ENCODE peak calls at places on chromosome 19, in five cellular contexts. One of them, this sample, is unnamed.
A peak's percentile ranks its signal among the peaks of the same experiment; 100 is the strongest.

GRCh38 chr19:2282062-2282861 is at the start of gene PEAK3:
- DNase-seq in activated CD4-positive, alpha-beta T cell treated with anti-CD3 and anti-CD28 coated beads, Interleukin-2, amount 50 U/mL, for 1 hour: no peak
- DNase-seq in GM04503: no peak
- DNase-seq in dorsolateral prefrontal cortex: no peak
- DNase-seq in cardiac muscle cell: peak; percentile 64
- DNase-seq in this sample: peak; percentile 82

GRCh38 chr19:13796301-13797057 is 1.2 kb downstream of the ZSWIM4 start:
- DNase-seq in cardiac muscle cell: peak; percentile 95
- DNase-seq in GM04503: peak; percentile 85
- DNase-seq in activated CD4-positive, alpha-beta T cell treated with anti-CD3 and anti-CD28 coated beads, Interleukin-2, amount 50 U/mL, for 1 hour: no peak
- DNase-seq in dorsolateral prefrontal cortex: no peak
- DNase-seq in this sample: peak; percentile 62

GRCh38 chr19:12641456-12641855 is 25.1 kb downstream of the MAN2B1 start:
- DNase-seq in GM04503: no peak
- DNase-seq in cardiac muscle cell: no peak
- DNase-seq in activated CD4-positive, alpha-beta T cell treated with anti-CD3 and anti-CD28 coated beads, Interleukin-2, amount 50 U/mL, for 1 hour: no peak
- DNase-seq in dorsolateral prefrontal cortex: no peak
- DNase-seq in this sample: no peak

GRCh38 chr19:35903550-35904179 is 1.3 kb downstream of the HCST start:
- DNase-seq in dorsolateral prefrontal cortex: peak; percentile 70
- DNase-seq in cardiac muscle cell: peak; percentile 73
- DNase-seq in GM04503: no peak
- DNase-seq in activated CD4-positive, alpha-beta T cell treated with anti-CD3 and anti-CD28 coated beads, Interleukin-2, amount 50 U/mL, for 1 hour: peak; percentile 85
- DNase-seq in this sample: peak; percentile 77

GRCh38 chr19:6705931-6706632 is 14.4 kb downstream of the C3 start:
- DNase-seq in GM04503: no peak
- DNase-seq in dorsolateral prefrontal cortex: no peak
- DNase-seq in cardiac muscle cell: no peak
- DNase-seq in activated CD4-positive, alpha-beta T cell treated with anti-CD3 and anti-CD28 coated beads, Interleukin-2, amount 50 U/mL, for 1 hour: no peak
- DNase-seq in this sample: no peak

GRCh38 chr19:7654401-7654800 is 14.4 kb upstream of the RETN start:
- DNase-seq in cardiac muscle cell: no peak
- DNase-seq in GM04503: no peak
- DNase-seq in dorsolateral prefrontal cortex: no peak
- DNase-seq in activated CD4-positive, alpha-beta T cell treated with anti-CD3 and anti-CD28 coated beads, Interleukin-2, amount 50 U/mL, for 1 hour: no peak
- DNase-seq in this sample: no peak

GRCh38 chr19:18650468-18651001 is 13.7 kb downstream of the KLHL26 start:
- DNase-seq in activated CD4-positive, alpha-beta T cell treated with anti-CD3 and anti-CD28 coated beads, Interleukin-2, amount 50 U/mL, for 1 hour: no peak
- DNase-seq in GM04503: peak; percentile 49
- DNase-seq in cardiac muscle cell: peak; percentile 69
- DNase-seq in dorsolateral prefrontal cortex: no peak
- DNase-seq in this sample: peak; percentile 56

GRCh38 chr19:12783226-12783848 is 7.9 kb upstream of the JUNB start:
- DNase-seq in dorsolateral prefrontal cortex: no peak
- DNase-seq in cardiac muscle cell: no peak
- DNase-seq in GM04503: no peak
- DNase-seq in activated CD4-positive, alpha-beta T cell treated with anti-CD3 and anti-CD28 coated beads, Interleukin-2, amount 50 U/mL, for 1 hour: peak; percentile 29
- DNase-seq in this sample: no peak

GRCh38 chr19:38975214-38975860 is at the start of gene FBXO17:
- DNase-seq in GM04503: no peak
- DNase-seq in activated CD4-positive, alpha-beta T cell treated with anti-CD3 and anti-CD28 coated beads, Interleukin-2, amount 50 U/mL, for 1 hour: no peak
- DNase-seq in cardiac muscle cell: peak; percentile 74
- DNase-seq in dorsolateral prefrontal cortex: no peak
- DNase-seq in this sample: peak; percentile 32

GRCh38 chr19:10998045-10998533 is 37.3 kb downstream of the SMARCA4 start:
- DNase-seq in cardiac muscle cell: peak; percentile 74
- DNase-seq in GM04503: no peak
- DNase-seq in dorsolateral prefrontal cortex: no peak
- DNase-seq in activated CD4-positive, alpha-beta T cell treated with anti-CD3 and anti-CD28 coated beads, Interleukin-2, amount 50 U/mL, for 1 hour: no peak
- DNase-seq in this sample: peak; percentile 37

GRCh38 chr19:10544242-10544752 is 593 bp downstream of the ATG4D start:
- DNase-seq in dorsolateral prefrontal cortex: no peak
- DNase-seq in activated CD4-positive, alpha-beta T cell treated with anti-CD3 and anti-CD28 coated beads, Interleukin-2, amount 50 U/mL, for 1 hour: no peak
- DNase-seq in GM04503: no peak
- DNase-seq in cardiac muscle cell: no peak
- DNase-seq in this sample: peak; percentile 33

GRCh38 chr19:4678881-4679379 is 8.8 kb upstream of the MYDGF start:
- DNase-seq in activated CD4-positive, alpha-beta T cell treated with anti-CD3 and anti-CD28 coated beads, Interleukin-2, amount 50 U/mL, for 1 hour: no peak
- DNase-seq in cardiac muscle cell: no peak
- DNase-seq in GM04503: no peak
- DNase-seq in dorsolateral prefrontal cortex: no peak
- DNase-seq in this sample: no peak

GRCh38 chr19:47229674-47230121 is 1.3 kb downstream of the BBC3 start:
- DNase-seq in activated CD4-positive, alpha-beta T cell treated with anti-CD3 and anti-CD28 coated beads, Interleukin-2, amount 50 U/mL, for 1 hour: no peak
- DNase-seq in GM04503: no peak
- DNase-seq in dorsolateral prefrontal cortex: no peak
- DNase-seq in cardiac muscle cell: no peak
- DNase-seq in this sample: no peak

GRCh38 chr19:44570984-44571684 is 41.7 kb upstream of the CEACAM20 start:
- DNase-seq in GM04503: peak; percentile 33
- DNase-seq in activated CD4-positive, alpha-beta T cell treated with anti-CD3 and anti-CD28 coated beads, Interleukin-2, amount 50 U/mL, for 1 hour: peak; percentile 30
- DNase-seq in cardiac muscle cell: peak; percentile 90
- DNase-seq in dorsolateral prefrontal cortex: peak; percentile 75
- DNase-seq in this sample: peak; percentile 71

GRCh38 chr19:13044160-13044853 is 49.0 kb downstream of the NFIX start:
- DNase-seq in dorsolateral prefrontal cortex: no peak
- DNase-seq in cardiac muscle cell: no peak
- DNase-seq in GM04503: no peak
- DNase-seq in activated CD4-positive, alpha-beta T cell treated with anti-CD3 and anti-CD28 coated beads, Interleukin-2, amount 50 U/mL, for 1 hour: no peak
- DNase-seq in this sample: no peak

GRCh38 chr19:14091086-14091884 is 734 bp upstream of the SAMD1 start:
- DNase-seq in GM04503: no peak
- DNase-seq in cardiac muscle cell: peak; percentile 58
- DNase-seq in activated CD4-positive, alpha-beta T cell treated with anti-CD3 and anti-CD28 coated beads, Interleukin-2, amount 50 U/mL, for 1 hour: peak; percentile 52
- DNase-seq in dorsolateral prefrontal cortex: peak; percentile 38
- DNase-seq in this sample: no peak

GRCh38 chr19:45595814-45596213 is 6.2 kb downstream of the GPR4 start:
- DNase-seq in GM04503: no peak
- DNase-seq in dorsolateral prefrontal cortex: no peak
- DNase-seq in cardiac muscle cell: no peak
- DNase-seq in activated CD4-positive, alpha-beta T cell treated with anti-CD3 and anti-CD28 coated beads, Interleukin-2, amount 50 U/mL, for 1 hour: no peak
- DNase-seq in this sample: no peak

GRCh38 chr19:8515317-8515716 is 1.4 kb upstream of the ZNF414 start:
- DNase-seq in GM04503: no peak
- DNase-seq in activated CD4-positive, alpha-beta T cell treated with anti-CD3 and anti-CD28 coated beads, Interleukin-2, amount 50 U/mL, for 1 hour: peak; percentile 43
- DNase-seq in cardiac muscle cell: no peak
- DNase-seq in dorsolateral prefrontal cortex: no peak
- DNase-seq in this sample: no peak

GRCh38 chr19:31516756-31517155 is 167.5 kb upstream of the TSHZ3 start:
- DNase-seq in dorsolateral prefrontal cortex: no peak
- DNase-seq in GM04503: no peak
- DNase-seq in activated CD4-positive, alpha-beta T cell treated with anti-CD3 and anti-CD28 coated beads, Interleukin-2, amount 50 U/mL, for 1 hour: no peak
- DNase-seq in cardiac muscle cell: no peak
- DNase-seq in this sample: no peak

GRCh38 chr19:29724102-29724641 is 9.1 kb upstream of the C19orf12 start:
- DNase-seq in activated CD4-positive, alpha-beta T cell treated with anti-CD3 and anti-CD28 coated beads, Interleukin-2, amount 50 U/mL, for 1 hour: no peak
- DNase-seq in GM04503: no peak
- DNase-seq in cardiac muscle cell: peak; percentile 48
- DNase-seq in dorsolateral prefrontal cortex: no peak
- DNase-seq in this sample: no peak

GRCh38 chr19:30552593-30552992 is 180.4 kb downstream of the ZNF536 start:
- DNase-seq in cardiac muscle cell: no peak
- DNase-seq in GM04503: no peak
- DNase-seq in dorsolateral prefrontal cortex: no peak
- DNase-seq in activated CD4-positive, alpha-beta T cell treated with anti-CD3 and anti-CD28 coated beads, Interleukin-2, amount 50 U/mL, for 1 hour: no peak
- DNase-seq in this sample: no peak

GRCh38 chr19:18975011-18975410 is 34.0 kb upstream of the HOMER3 start:
- DNase-seq in dorsolateral prefrontal cortex: no peak
- DNase-seq in activated CD4-positive, alpha-beta T cell treated with anti-CD3 and anti-CD28 coated beads, Interleukin-2, amount 50 U/mL, for 1 hour: no peak
- DNase-seq in GM04503: no peak
- DNase-seq in cardiac muscle cell: no peak
- DNase-seq in this sample: no peak

GRCh38 chr19:29715695-29716581 is 877 bp upstream of the C19orf12 start:
- DNase-seq in activated CD4-positive, alpha-beta T cell treated with anti-CD3 and anti-CD28 coated beads, Interleukin-2, amount 50 U/mL, for 1 hour: no peak
- DNase-seq in GM04503: no peak
- DNase-seq in dorsolateral prefrontal cortex: no peak
- DNase-seq in cardiac muscle cell: peak; percentile 10
- DNase-seq in this sample: no peak

GRCh38 chr19:48635966-48636858 is 967 bp downstream of the DBP start:
- DNase-seq in dorsolateral prefrontal cortex: peak; percentile 39
- DNase-seq in cardiac muscle cell: no peak
- DNase-seq in activated CD4-positive, alpha-beta T cell treated with anti-CD3 and anti-CD28 coated beads, Interleukin-2, amount 50 U/mL, for 1 hour: peak; percentile 29
- DNase-seq in GM04503: no peak
- DNase-seq in this sample: no peak

GRCh38 chr19:30227661-30228112 is 144.5 kb upstream of the ZNF536 start:
- DNase-seq in GM04503: no peak
- DNase-seq in dorsolateral prefrontal cortex: peak; percentile 56
- DNase-seq in activated CD4-positive, alpha-beta T cell treated with anti-CD3 and anti-CD28 coated beads, Interleukin-2, amount 50 U/mL, for 1 hour: peak; percentile 16
- DNase-seq in cardiac muscle cell: peak; percentile 71
- DNase-seq in this sample: peak; percentile 53

GRCh38 chr19:11853358-11853757 is 4.8 kb downstream of the ZNF439 start:
- DNase-seq in dorsolateral prefrontal cortex: no peak
- DNase-seq in activated CD4-positive, alpha-beta T cell treated with anti-CD3 and anti-CD28 coated beads, Interleukin-2, amount 50 U/mL, for 1 hour: no peak
- DNase-seq in GM04503: no peak
- DNase-seq in cardiac muscle cell: no peak
- DNase-seq in this sample: no peak

GRCh38 chr19:10761443-10762242 is 43.8 kb downstream of the DNM2 start:
- DNase-seq in GM04503: no peak
- DNase-seq in dorsolateral prefrontal cortex: peak; percentile 47
- DNase-seq in activated CD4-positive, alpha-beta T cell treated with anti-CD3 and anti-CD28 coated beads, Interleukin-2, amount 50 U/mL, for 1 hour: no peak
- DNase-seq in cardiac muscle cell: no peak
- DNase-seq in this sample: no peak

GRCh38 chr19:4061683-4062575 is 4.8 kb downstream of the ZBTB7A start:
- DNase-seq in activated CD4-positive, alpha-beta T cell treated with anti-CD3 and anti-CD28 coated beads, Interleukin-2, amount 50 U/mL, for 1 hour: no peak
- DNase-seq in GM04503: no peak
- DNase-seq in cardiac muscle cell: no peak
- DNase-seq in dorsolateral prefrontal cortex: no peak
- DNase-seq in this sample: no peak

GRCh38 chr19:1260749-1261511 is 8.2 kb upstream of the CIRBP start:
- DNase-seq in activated CD4-positive, alpha-beta T cell treated with anti-CD3 and anti-CD28 coated beads, Interleukin-2, amount 50 U/mL, for 1 hour: peak; percentile 97
- DNase-seq in dorsolateral prefrontal cortex: peak; percentile 94
- DNase-seq in GM04503: peak; percentile 67
- DNase-seq in cardiac muscle cell: peak; percentile 98
- DNase-seq in this sample: peak; percentile 95

GRCh38 chr19:40629346-40629745 is 28.2 kb downstream of the LTBP4 start:
- DNase-seq in dorsolateral prefrontal cortex: no peak
- DNase-seq in cardiac muscle cell: no peak
- DNase-seq in GM04503: no peak
- DNase-seq in activated CD4-positive, alpha-beta T cell treated with anti-CD3 and anti-CD28 coated beads, Interleukin-2, amount 50 U/mL, for 1 hour: no peak
- DNase-seq in this sample: no peak

GRCh38 chr19:16134510-16134909 is 9.0 kb upstream of the HSH2D start:
- DNase-seq in GM04503: no peak
- DNase-seq in cardiac muscle cell: no peak
- DNase-seq in dorsolateral prefrontal cortex: no peak
- DNase-seq in activated CD4-positive, alpha-beta T cell treated with anti-CD3 and anti-CD28 coated beads, Interleukin-2, amount 50 U/mL, for 1 hour: no peak
- DNase-seq in this sample: no peak

GRCh38 chr19:2043864-2044708 is 7.0 kb downstream of the MKNK2 start:
- DNase-seq in cardiac muscle cell: no peak
- DNase-seq in dorsolateral prefrontal cortex: no peak
- DNase-seq in GM04503: no peak
- DNase-seq in activated CD4-positive, alpha-beta T cell treated with anti-CD3 and anti-CD28 coated beads, Interleukin-2, amount 50 U/mL, for 1 hour: no peak
- DNase-seq in this sample: no peak